ENCODE peak calls at places on chromosomes 7 and 10, in seven cellular contexts. A is AML-193; J is AG04449; X is central memory CD8-positive, alpha-beta T cell; H is ELF-1; S is RPMI7951; O is LoVo. W is an unnamed sample.

GRCh38 chr10:130050008-130050407 is 60.6 kb downstream of the C10orf143 start:
- DNase-seq in S (no peak), O (no peak), X (no peak), H (no peak), J (no peak), A (no peak), W (no peak)

GRCh38 chr7:27209933-27210440 is 10.1 kb upstream of the HOXA13 start:
- DNase-seq in A (no peak), O (no peak), H (no peak), X (no peak), J (no peak), S (no peak), W (no peak)

GRCh38 chr7:99041526-99041925 is 102.4 kb downstream of the SMURF1 start:
- DNase-seq in X (no peak), S (no peak), A (no peak), H (no peak), O (peak; percentile 29), J (no peak), W (no peak)

GRCh38 chr10:123548779-123549178 is 117.4 kb upstream of the GPR26 start:
- DNase-seq in S (no peak), J (no peak), H (peak; percentile 18), X (no peak), A (no peak), O (no peak), W (no peak)

GRCh38 chr7:50771120-50772002 is 11.3 kb downstream of the GRB10 start:
- DNase-seq in H (no peak), O (no peak), A (no peak), J (no peak), X (no peak), S (no peak), W (no peak)

GRCh38 chr7:157985636-157986035 is 602.0 kb downstream of the PTPRN2 start:
- DNase-seq in X (no peak), A (no peak), H (no peak), J (no peak), S (no peak), O (no peak), W (no peak)

GRCh38 chr7:123260428-123260960 is 60.7 kb upstream of the SLC13A1 start:
- DNase-seq in X (no peak), J (no peak), H (no peak), O (no peak), A (no peak), S (no peak), W (no peak)

GRCh38 chr10:104273291-104273690 is 4.3 kb downstream of the GSTO2 start:
- DNase-seq in S (no peak), O (no peak), X (no peak), A (no peak), J (no peak), H (no peak), W (no peak)

GRCh38 chr10:57791546-57791945 is 476.1 kb downstream of the IPMK start:
- DNase-seq in S (no peak), O (no peak), A (no peak), J (no peak), H (no peak), X (no peak), W (no peak)

GRCh38 chr7:44385384-44386138 is 60.2 kb upstream of the CAMK2B start:
- DNase-seq in X (no peak), H (no peak), A (no peak), J (no peak), O (no peak), S (peak; percentile 31), W (no peak)